ENCODE peak calls at places on chromosomes 6 and 20, in seven cellular contexts. Z is kidney epithelial cell; H is naive thymus-derived CD4-positive, alpha-beta T cell; M is thoracic aorta; R is cardiac fibroblast; U is thyroid gland; E is fibroblast of pulmonary artery. D is an unnamed sample.

GRCh38 chr6:75098709-75099108 is 107.1 kb downstream of the COL12A1 start:
- DNase-seq in Z (peak; percentile 90), H (no peak), M (peak; percentile 28), R (peak; percentile 97), U (peak; percentile 79), E (peak; percentile 96), D (peak; percentile 75)

GRCh38 chr6:125957845-125958244 is 1.3 kb downstream of the HINT3 start:
- DNase-seq in Z (peak; percentile 35), H (no peak), M (no peak), R (peak; percentile 74), U (no peak), E (peak; percentile 85), D (peak; percentile 43)

GRCh38 chr6:53282234-53282633 is 66.5 kb downstream of the ELOVL5 start:
- DNase-seq in Z (no peak), H (no peak), M (no peak), R (peak; percentile 24), U (no peak), E (no peak), D (no peak)

GRCh38 chr6:44247338-44248302 is 719 bp downstream of the HSP90AB1 start:
- DNase-seq in Z (no peak), H (peak; percentile 84), M (no peak), R (peak; percentile 53), U (peak; percentile 79), E (peak; percentile 64), D (peak; percentile 78)

GRCh38 chr6:16480780-16481179 is 242.4 kb downstream of the GMPR start:
- DNase-seq in Z (no peak), H (no peak), M (no peak), R (no peak), U (no peak), E (no peak), D (no peak)

GRCh38 chr6:5766260-5766659 is 240.5 kb downstream of the NRN1 start:
- DNase-seq in Z (no peak), H (no peak), M (no peak), R (no peak), U (no peak), E (no peak), D (no peak)

GRCh38 chr6:136717297-136717990 is 74.8 kb downstream of the MAP3K5 start:
- DNase-seq in Z (no peak), H (no peak), M (no peak), R (peak; percentile 34), U (no peak), E (peak; percentile 52), D (no peak)

GRCh38 chr20:16803965-16804792 is 56.0 kb downstream of the OTOR start:
- DNase-seq in Z (no peak), H (no peak), M (no peak), R (peak; percentile 63), U (peak; percentile 70), E (peak; percentile 53), D (peak; percentile 75)

GRCh38 chr6:36444470-36444869 is 1.7 kb downstream of the KCTD20 start:
- DNase-seq in Z (no peak), H (no peak), M (no peak), R (peak; percentile 91), U (no peak), E (peak; percentile 97), D (no peak)

GRCh38 chr6:4936681-4937041 is 67.2 kb downstream of the RPP40 start:
- DNase-seq in Z (no peak), H (no peak), M (no peak), R (peak; percentile 79), U (no peak), E (peak; percentile 78), D (no peak)

GRCh38 chr6:100176321-100176950 is 182.4 kb upstream of the MCHR2 start:
- DNase-seq in Z (peak; percentile 9), H (no peak), M (no peak), R (peak; percentile 76), U (no peak), E (peak; percentile 74), D (no peak)

GRCh38 chr6:73630401-73630800 is 23.4 kb downstream of the SLC17A5 start:
- DNase-seq in Z (no peak), H (no peak), M (no peak), R (no peak), U (no peak), E (no peak), D (no peak)

GRCh38 chr6:14217728-14218637 is 100.4 kb downstream of the CD83 start:
- DNase-seq in Z (no peak), H (no peak), M (no peak), R (no peak), U (no peak), E (no peak), D (no peak)

GRCh38 chr6:32668226-32668747 is 1.8 kb upstream of the HLA-DQB1 start:
- DNase-seq in Z (no peak), H (peak; percentile 78), M (no peak), R (no peak), U (peak; percentile 85), E (peak; percentile 23), D (peak; percentile 20)

GRCh38 chr20:8389381-8390368 is 257.6 kb downstream of the PLCB1 start:
- DNase-seq in Z (no peak), H (no peak), M (no peak), R (peak; percentile 83), U (peak; percentile 7), E (peak; percentile 81), D (peak; percentile 36)

GRCh38 chr20:43438578-43439316 is 18.9 kb upstream of the SRSF6 start:
- DNase-seq in Z (no peak), H (no peak), M (no peak), R (no peak), U (no peak), E (no peak), D (no peak)

GRCh38 chr20:841568-842546 is 8.3 kb downstream of the FAM110A start:
- DNase-seq in Z (no peak), H (no peak), M (no peak), R (no peak), U (peak; percentile 74), E (no peak), D (no peak)

GRCh38 chr20:46607191-46607848 is 43.9 kb downstream of the SLC13A3 start:
- DNase-seq in Z (no peak), H (no peak), M (no peak), R (no peak), U (no peak), E (no peak), D (no peak)

GRCh38 chr6:46378882-46379405 is 112.3 kb downstream of the RCAN2 start:
- DNase-seq in Z (peak; percentile 7), H (no peak), M (no peak), R (no peak), U (no peak), E (no peak), D (peak; percentile 30)

GRCh38 chr20:17570347-17571152 is 675 bp downstream of the DSTN start:
- DNase-seq in Z (no peak), H (peak; percentile 25), M (no peak), R (peak; percentile 57), U (peak; percentile 46), E (peak; percentile 60), D (peak; percentile 61)

GRCh38 chr6:56902551-56903464 is 52.1 kb upstream of the BEND6 start:
- DNase-seq in Z (no peak), H (peak; percentile 22), M (no peak), R (peak; percentile 82), U (no peak), E (peak; percentile 92), D (peak; percentile 32)

GRCh38 chr20:46965477-46965876 is 70.8 kb downstream of the EYA2 start:
- DNase-seq in Z (no peak), H (no peak), M (no peak), R (no peak), U (peak; percentile 97), E (no peak), D (no peak)

GRCh38 chr6:137222376-137222775 is 3.2 kb upstream of the IFNGR1 start:
- DNase-seq in Z (no peak), H (no peak), M (no peak), R (peak; percentile 43), U (no peak), E (peak; percentile 63), D (no peak)

DNA sequence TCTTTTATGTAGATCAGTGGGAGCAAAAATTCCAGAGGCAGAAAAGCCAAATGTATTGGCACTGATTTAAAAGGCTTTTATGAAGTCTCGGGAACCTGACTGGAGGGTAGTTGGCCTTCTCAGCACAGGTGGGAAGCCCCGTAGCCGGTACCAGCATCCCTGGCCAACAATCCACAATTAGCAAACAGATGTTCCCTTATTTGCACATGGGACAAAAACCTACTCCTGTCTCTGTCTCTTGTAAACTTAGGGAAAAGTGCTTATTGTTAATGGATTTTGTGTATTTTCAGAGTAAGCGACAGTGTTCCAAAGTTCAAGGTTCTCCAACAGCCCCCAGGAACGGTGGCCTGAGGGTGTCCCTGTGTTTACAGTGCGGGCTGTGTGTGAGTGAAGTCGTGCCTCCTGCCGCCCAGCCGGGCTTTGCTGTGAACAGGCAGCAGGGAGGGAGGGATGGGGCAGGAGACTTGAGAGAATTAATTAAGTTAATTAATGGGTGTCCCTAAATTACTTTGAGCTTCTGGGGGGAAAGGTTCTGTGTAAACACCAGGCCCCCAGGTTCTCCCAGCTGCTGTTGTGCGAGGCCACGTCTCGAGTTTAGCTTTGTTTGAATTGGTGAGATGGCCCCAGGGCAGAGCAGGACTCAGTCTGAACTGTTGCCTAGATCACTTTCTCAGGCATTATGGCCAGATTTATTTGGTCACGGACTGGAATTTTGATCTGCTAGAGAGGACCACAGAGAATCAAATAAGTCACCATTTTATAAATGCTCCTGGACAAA is 3.9 kb downstream of the SYNJ2 start:
- DNase-seq in Z (no peak), H (no peak), M (no peak), R (no peak), U (no peak), E (no peak), D (no peak)
- H3K4me3 ChIP-seq in Z (no peak overlapping the region), H (no peak overlapping the region), M (no peak overlapping the region), R (no peak overlapping the region), U (no peak overlapping the region), E (no peak overlapping the region), D (no peak overlapping the region)

GRCh38 chr6:135440087-135440792 is 57.3 kb downstream of the AHI1 start:
- DNase-seq in Z (no peak), H (no peak), M (no peak), R (no peak), U (no peak), E (no peak), D (no peak)
- H3K4me3 ChIP-seq in Z (no peak overlapping the region), H (no peak overlapping the region), M (no peak overlapping the region), R (no peak overlapping the region), U (no peak overlapping the region), E (no peak overlapping the region), D (no peak overlapping the region)

GRCh38 chr6:149334682-149335160 is 17.2 kb downstream of the TAB2 start:
- DNase-seq in Z (peak; percentile 85), H (no peak), M (peak; percentile 15), R (peak; percentile 87), U (no peak), E (peak; percentile 83), D (no peak)

GRCh38 chr6:149336529-149336928 is 19.0 kb downstream of the TAB2 start:
- DNase-seq in Z (no peak), H (no peak), M (no peak), R (no peak), U (no peak), E (no peak), D (no peak)

GRCh38 chr6:149335924-149336323 is 18.4 kb downstream of the TAB2 start:
- DNase-seq in Z (peak; percentile 63), H (no peak), M (no peak), R (peak; percentile 86), U (no peak), E (peak; percentile 67), D (no peak)

GRCh38 chr6:149332602-149333311 is 15.2 kb downstream of the TAB2 start:
- DNase-seq in Z (no peak), H (no peak), M (no peak), R (peak; percentile 31), U (no peak), E (no peak), D (no peak)

GRCh38 chr6:149334201-149334600 is 16.7 kb downstream of the TAB2 start:
- DNase-seq in Z (peak; percentile 65), H (no peak), M (no peak), R (peak; percentile 79), U (no peak), E (peak; percentile 65), D (no peak)
- H3K4me3 ChIP-seq in Z (no peak overlapping the region), H (no peak overlapping the region), M (no peak overlapping the region), R (no peak overlapping the region), U (no peak overlapping the region), E (no peak overlapping the region), D (no peak overlapping the region)

GRCh38 chr6:149962461-149963211 is 1.1 kb upstream of the ULBP1 start:
- DNase-seq in Z (no peak), H (no peak), M (no peak), R (no peak), U (no peak), E (no peak), D (no peak)
- H3K4me3 ChIP-seq in Z (no peak overlapping the region), H (peak overlapping the region; percentile 66), M (peak overlapping the region; percentile 66), R (peak overlapping the region; percentile 56), U (no peak overlapping the region), E (peak overlapping the region; percentile 51), D (no peak overlapping the region)